ENCODE peak calls at places on chromosomes 13 and 19, in five cellular contexts. K, Z, D, G and M are unnamed samples. For H3K4me1, the result is how much of the 10 kb centered on the place peaks cover.

GRCh38 chr19:39363909-39364457 is 21.8 kb downstream of the SAMD4B start:
- DNase-seq in K (no peak), D (no peak), Z (peak), G (no peak), M (no peak)

GRCh38 chr13:44050450-44051063 is 170.9 kb downstream of the LACC1 start:
- DNase-seq in D (no peak), G (peak), Z (peak), K (peak), M (no peak)

GRCh38 chr13:43830481-43830873 is 43.7 kb upstream of the ENOX1 start:
- DNase-seq in Z (peak), D (no peak), G (no peak), K (no peak), M (peak)

GRCh38 chr13:87810391-87810801 is 139.2 kb downstream of the SLITRK5 start:
- DNase-seq in Z (no peak), K (no peak), G (peak), D (peak), M (peak)

GRCh38 chr19:46862974-46863632 is 2.3 kb downstream of the ARHGAP35 start:
- DNase-seq in D (no peak), Z (no peak), G (no peak), K (no peak), M (no peak)

GRCh38 chr13:80572308-80572676 is 231.4 kb upstream of the SPRY2 start:
- DNase-seq in G (no peak), K (no peak), D (no peak), Z (no peak), M (no peak)

GRCh38 chr13:94708031-94708571 is 4.2 kb downstream of the SOX21 start:
- DNase-seq in D (peak), G (no peak), K (no peak), Z (no peak), M (no peak)

GRCh38 chr13:44576396-44577235 is 486 bp upstream of the TSC22D1 start:
- DNase-seq in D (peak), G (no peak), K (no peak), Z (no peak), M (peak)

GRCh38 chr19:50003810-50004419 is 21.3 kb downstream of the VRK3 start:
- DNase-seq in K (peak), G (no peak), D (no peak), Z (peak), M (peak)

DNA sequence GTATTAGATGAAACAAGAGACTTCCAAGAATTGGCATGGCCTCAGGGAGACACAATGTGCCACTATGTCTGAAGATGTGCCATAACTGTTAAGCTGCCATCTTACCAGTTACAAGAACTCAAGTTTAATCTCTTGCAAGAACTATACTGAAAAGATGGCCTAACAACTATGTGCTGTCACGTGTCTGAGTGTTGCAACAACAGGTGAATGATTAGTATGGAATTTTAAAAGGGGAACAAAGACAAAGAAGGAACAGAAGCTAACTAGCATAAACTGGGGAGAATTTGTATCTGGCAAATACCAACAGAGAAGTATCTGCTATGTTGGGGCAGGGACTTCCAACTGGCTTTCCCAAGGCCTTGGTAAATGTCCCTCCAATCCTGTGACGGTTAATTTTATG is 11.6 kb upstream of the ACOD1 start:
- DNase-seq in D (no peak), K (no peak), Z (no peak), G (no peak), M (no peak)
- H2AFZ ChIP-seq in D (no peak), K (no peak), Z (no peak), G (no peak), M (no peak)

GRCh38 chr13:111536239-111536638 is 215.8 kb downstream of the TEX29 start:
- DNase-seq in Z (no peak), D (no peak), K (no peak), G (no peak), M (no peak)
- H3K4me1 ChIP-seq in Z (under half), D (under half), K (under half), G (under half), M (under half)

DNA sequence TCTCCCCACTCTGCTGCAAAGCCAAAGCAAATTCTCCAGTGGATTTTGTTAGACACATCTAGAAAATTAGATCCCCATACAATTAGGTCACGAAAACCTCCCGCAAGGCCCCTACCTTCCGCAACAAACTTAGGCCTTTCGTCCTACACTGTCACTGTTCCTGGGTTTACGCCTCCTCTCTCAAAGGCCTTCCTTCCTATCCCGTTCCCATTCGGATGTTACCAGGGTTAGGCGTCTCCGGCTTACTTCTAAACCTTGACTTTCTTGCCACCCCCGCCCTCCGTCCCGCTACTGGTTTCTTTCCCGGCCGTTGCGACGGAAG is 754 bp downstream of the RNF6 start:
- DNase-seq in Z (no peak), K (no peak), G (no peak), D (no peak), M (no peak)
- H2AFZ ChIP-seq in Z (peak), K (peak), G (no peak), D (peak), M (peak)

DNA sequence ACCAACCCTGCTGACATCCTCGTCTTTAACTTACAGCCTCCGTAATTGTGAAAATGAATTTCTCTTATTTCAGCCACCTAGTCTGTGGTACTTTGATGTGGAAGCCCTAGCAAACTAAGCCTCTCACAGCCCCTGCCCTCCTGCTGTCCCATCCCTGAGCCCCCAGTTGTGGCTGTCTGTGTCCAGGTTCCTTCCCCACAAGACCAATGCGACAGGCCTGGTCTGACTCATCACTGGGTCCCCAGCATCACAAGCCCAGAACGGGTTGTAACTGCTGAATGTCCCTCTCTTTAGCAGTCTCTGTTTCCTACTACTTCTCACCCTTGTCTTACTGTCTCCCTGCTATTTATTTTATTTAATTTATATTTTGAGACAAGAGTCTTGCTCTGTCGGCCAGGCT is 5.7 kb downstream of the POU2F2 start:
- DNase-seq in Z (no peak), K (no peak), G (no peak), D (no peak), M (no peak)
- H3K4me1 ChIP-seq in Z (under half), K (under half), G (under half), D (under half), M (under half)

DNA sequence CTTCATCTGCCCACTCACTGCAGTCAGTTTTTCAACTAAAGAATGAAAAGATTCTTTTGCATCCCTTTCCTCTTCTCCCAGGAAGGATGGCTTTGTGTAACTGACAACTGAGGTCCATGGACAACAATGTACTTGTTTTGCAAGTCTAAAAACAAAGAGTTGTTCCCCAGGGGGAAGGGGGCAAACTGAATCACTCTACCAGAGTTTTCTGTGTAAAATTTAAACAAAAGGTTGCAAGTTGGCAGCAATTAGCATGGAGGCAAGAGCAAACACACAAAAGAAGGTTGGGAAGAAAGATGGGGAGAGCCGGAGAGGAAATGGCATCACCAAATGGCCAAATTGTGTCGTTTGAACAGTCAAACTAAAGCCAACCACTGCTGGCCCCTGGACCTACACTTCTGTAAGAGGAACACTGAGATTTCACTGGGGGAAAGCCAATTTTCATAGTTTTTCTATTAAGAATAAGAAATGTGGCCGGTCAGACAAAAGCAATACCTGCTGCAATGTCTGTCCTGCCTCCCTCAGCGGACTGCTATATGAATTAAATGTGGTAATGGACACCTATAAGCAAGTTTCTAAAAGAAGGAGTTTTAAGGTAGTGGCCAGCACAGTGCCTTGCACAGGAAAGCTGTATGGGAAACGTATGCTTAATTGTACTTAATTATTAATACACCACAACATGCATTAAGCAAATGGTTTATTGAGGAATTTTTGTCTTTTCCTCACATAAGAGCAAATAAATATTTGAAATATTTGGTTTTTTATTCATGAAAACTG is 16.1 kb upstream of the SACS start:
- DNase-seq in D (peak), K (no peak), G (no peak), Z (no peak), M (no peak)
- H2AFZ ChIP-seq in D (peak), K (no peak), G (no peak), Z (no peak), M (no peak)

GRCh38 chr19:1922803-1923202 is 17.6 kb downstream of the ADAT3 start:
- DNase-seq in K (no peak), Z (no peak), G (no peak), D (no peak), M (no peak)

GRCh38 chr19:1921825-1922224 is 16.6 kb downstream of the ADAT3 start:
- DNase-seq in Z (no peak), G (no peak), D (no peak), K (no peak), M (no peak)

GRCh38 chr19:1921326-1921725 is 16.1 kb downstream of the ADAT3 start:
- DNase-seq in Z (no peak), D (no peak), K (no peak), G (no peak), M (no peak)

GRCh38 chr19:1918975-1919374 is 13.8 kb downstream of the ADAT3 start:
- DNase-seq in Z (no peak), K (no peak), G (no peak), D (no peak), M (no peak)

DNA sequence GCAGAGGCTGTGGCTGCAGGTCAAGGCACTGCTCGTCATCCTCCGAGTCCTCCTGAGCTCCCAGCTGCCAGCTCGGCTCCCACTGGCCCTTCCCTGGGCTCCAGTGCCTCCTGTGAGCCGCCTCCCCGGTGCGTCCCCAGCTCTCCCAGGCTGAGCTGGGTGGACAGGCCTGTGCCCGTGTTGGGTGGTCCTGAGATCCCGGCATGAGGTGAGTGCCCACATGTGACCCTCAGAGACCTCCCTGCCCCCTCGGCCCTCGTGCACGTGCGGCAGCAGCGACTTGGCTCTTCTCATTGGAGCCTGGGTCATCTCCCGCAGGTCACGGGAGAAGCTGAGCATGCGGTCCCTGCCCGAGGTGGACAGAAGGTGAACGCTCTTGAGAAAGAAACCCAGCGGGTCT is 15.4 kb downstream of the ADAT3 start:
- DNase-seq in D (no peak), K (no peak), G (no peak), Z (no peak), M (no peak)
- H3K4me1 ChIP-seq in D (under half), K (under half), G (under half), Z (under half), M (under half)

GRCh38 chr19:45340232-45340898 is at the start of gene KLC3:
- DNase-seq in Z (no peak), G (no peak), D (peak), K (peak), M (peak)
- H2AFZ ChIP-seq in Z (peak), G (no peak), D (no peak), K (no peak), M (peak)

GRCh38 chr13:40565282-40566148 is 100.9 kb downstream of the FOXO1 start:
- DNase-seq in G (no peak), K (no peak), Z (no peak), D (no peak), M (no peak)
- H3K4me1 ChIP-seq in G (half or more), K (under half), Z (under half), D (under half), M (under half)

GRCh38 chr13:21823949-21824348 is 153.1 kb downstream of the FGF9 start:
- DNase-seq in D (no peak), Z (no peak), K (no peak), G (no peak), M (no peak)

GRCh38 chr13:21825186-21825585 is 154.3 kb downstream of the FGF9 start:
- DNase-seq in D (no peak), G (peak), Z (peak), K (no peak), M (no peak)

GRCh38 chr13:21825801-21826200 is 154.9 kb downstream of the FGF9 start:
- DNase-seq in G (no peak), Z (peak), D (no peak), K (no peak), M (no peak)

GRCh38 chr13:21822029-21822428 is 151.2 kb downstream of the FGF9 start:
- DNase-seq in Z (no peak), K (no peak), G (no peak), D (no peak), M (no peak)

GRCh38 chr13:21823416-21823815 is 152.5 kb downstream of the FGF9 start:
- DNase-seq in K (no peak), Z (no peak), G (no peak), D (no peak), M (no peak)
- H2AFZ ChIP-seq in K (no peak), Z (no peak), G (no peak), D (no peak), M (no peak)